ENCODE peak calls at places on chromosome 18, in four cellular contexts. One of them, this sample, is unnamed.

GRCh38 chr18:72235422-72235821 is 308.7 kb downstream of the CBLN2 start:
- DNase-seq in upper lobe of right lung: no peak
- DNase-seq in ovary: no peak
- DNase-seq in CD4-positive, alpha-beta T cell: no peak
- DNase-seq in this sample: no peak

GRCh38 chr18:24968233-24968775 is 383.7 kb downstream of the ZNF521 start:
- DNase-seq in upper lobe of right lung: no peak
- DNase-seq in ovary: no peak
- DNase-seq in CD4-positive, alpha-beta T cell: no peak
- DNase-seq in this sample: no peak

GRCh38 chr18:12597775-12598174 is 60.1 kb downstream of the SPIRE1 start:
- DNase-seq in upper lobe of right lung: peak
- DNase-seq in ovary: peak
- DNase-seq in CD4-positive, alpha-beta T cell: no peak
- DNase-seq in this sample: peak

GRCh38 chr18:6013101-6013790 is 117.9 kb upstream of the TMEM200C start:
- DNase-seq in upper lobe of right lung: no peak
- DNase-seq in ovary: no peak
- DNase-seq in CD4-positive, alpha-beta T cell: no peak
- DNase-seq in this sample: no peak

GRCh38 chr18:36334798-36335197 is 37.3 kb downstream of the FHOD3 start:
- DNase-seq in upper lobe of right lung: no peak
- DNase-seq in ovary: no peak
- DNase-seq in CD4-positive, alpha-beta T cell: no peak
- DNase-seq in this sample: no peak

GRCh38 chr18:23765931-23766330 is 76.7 kb downstream of the LAMA3 start:
- DNase-seq in upper lobe of right lung: no peak
- DNase-seq in ovary: no peak
- DNase-seq in CD4-positive, alpha-beta T cell: no peak
- DNase-seq in this sample: no peak

GRCh38 chr18:24553886-24554285 is 93.4 kb downstream of the HRH4 start:
- DNase-seq in upper lobe of right lung: no peak
- DNase-seq in ovary: no peak
- DNase-seq in CD4-positive, alpha-beta T cell: no peak
- DNase-seq in this sample: no peak

GRCh38 chr18:10727477-10727876 is 201.7 kb downstream of the NAPG start:
- DNase-seq in upper lobe of right lung: no peak
- DNase-seq in ovary: no peak
- DNase-seq in CD4-positive, alpha-beta T cell: no peak
- DNase-seq in this sample: no peak

GRCh38 chr18:45775241-45775676 is 50.2 kb upstream of the SIGLEC15 start:
- DNase-seq in upper lobe of right lung: peak
- DNase-seq in ovary: peak
- DNase-seq in CD4-positive, alpha-beta T cell: peak
- DNase-seq in this sample: peak

GRCh38 chr18:64972545-64972944 is 778.3 kb upstream of the CDH7 start:
- DNase-seq in upper lobe of right lung: no peak
- DNase-seq in ovary: no peak
- DNase-seq in CD4-positive, alpha-beta T cell: no peak
- DNase-seq in this sample: no peak

GRCh38 chr18:22872894-22873537 is 60.1 kb upstream of the RBBP8 start:
- DNase-seq in upper lobe of right lung: no peak
- DNase-seq in ovary: no peak
- DNase-seq in CD4-positive, alpha-beta T cell: no peak
- DNase-seq in this sample: no peak

GRCh38 chr18:71643822-71644221 is 900.3 kb downstream of the CBLN2 start:
- DNase-seq in upper lobe of right lung: no peak
- DNase-seq in ovary: no peak
- DNase-seq in CD4-positive, alpha-beta T cell: no peak
- DNase-seq in this sample: no peak

GRCh38 chr18:73446502-73446901 is 578.7 kb upstream of the NETO1 start:
- DNase-seq in upper lobe of right lung: no peak
- DNase-seq in ovary: no peak
- DNase-seq in CD4-positive, alpha-beta T cell: no peak
- DNase-seq in this sample: no peak

GRCh38 chr18:9849407-9849961 is 36.3 kb upstream of the TXNDC2 start:
- DNase-seq in upper lobe of right lung: peak
- DNase-seq in ovary: no peak
- DNase-seq in CD4-positive, alpha-beta T cell: no peak
- DNase-seq in this sample: no peak

GRCh38 chr18:75211721-75212625 is 1.4 kb downstream of the TSHZ1 start:
- DNase-seq in upper lobe of right lung: peak
- DNase-seq in ovary: peak
- DNase-seq in CD4-positive, alpha-beta T cell: no peak
- DNase-seq in this sample: peak

GRCh38 chr18:34911081-34911480 is 130.1 kb upstream of the MAPRE2 start:
- DNase-seq in upper lobe of right lung: no peak
- DNase-seq in ovary: no peak
- DNase-seq in CD4-positive, alpha-beta T cell: no peak
- DNase-seq in this sample: no peak

GRCh38 chr18:78612318-78612717 is 367.3 kb upstream of the SALL3 start:
- DNase-seq in upper lobe of right lung: no peak
- DNase-seq in ovary: no peak
- DNase-seq in CD4-positive, alpha-beta T cell: no peak
- DNase-seq in this sample: no peak

GRCh38 chr18:26515643-26516495 is 32.5 kb downstream of the KCTD1 start:
- DNase-seq in upper lobe of right lung: no peak
- DNase-seq in ovary: no peak
- DNase-seq in CD4-positive, alpha-beta T cell: no peak
- DNase-seq in this sample: no peak

GRCh38 chr18:25759111-25759510 is 331.3 kb downstream of the SS18 start:
- DNase-seq in upper lobe of right lung: no peak
- DNase-seq in ovary: no peak
- DNase-seq in CD4-positive, alpha-beta T cell: no peak
- DNase-seq in this sample: no peak

GRCh38 chr18:37298816-37299215 is 266.8 kb downstream of the CELF4 start:
- DNase-seq in upper lobe of right lung: no peak
- DNase-seq in ovary: no peak
- DNase-seq in CD4-positive, alpha-beta T cell: no peak
- DNase-seq in this sample: no peak

GRCh38 chr18:60027397-60027796 is 127.6 kb downstream of the PMAIP1 start:
- DNase-seq in upper lobe of right lung: no peak
- DNase-seq in ovary: no peak
- DNase-seq in CD4-positive, alpha-beta T cell: no peak
- DNase-seq in this sample: no peak

GRCh38 chr18:57083485-57083884 is 63.4 kb upstream of the BOD1L2 start:
- DNase-seq in upper lobe of right lung: no peak
- DNase-seq in ovary: no peak
- DNase-seq in CD4-positive, alpha-beta T cell: no peak
- DNase-seq in this sample: no peak

GRCh38 chr18:76256897-76257500 is 238.0 kb downstream of the ZNF516 start:
- DNase-seq in upper lobe of right lung: no peak
- DNase-seq in ovary: peak
- DNase-seq in CD4-positive, alpha-beta T cell: no peak
- DNase-seq in this sample: no peak

GRCh38 chr18:21141678-21142422 is 30.2 kb upstream of the ROCK1 start:
- DNase-seq in upper lobe of right lung: no peak
- DNase-seq in ovary: no peak
- DNase-seq in CD4-positive, alpha-beta T cell: no peak
- DNase-seq in this sample: no peak

GRCh38 chr18:830315-830901 is 18.4 kb upstream of the YES1 start:
- DNase-seq in upper lobe of right lung: no peak
- DNase-seq in ovary: no peak
- DNase-seq in CD4-positive, alpha-beta T cell: no peak
- DNase-seq in this sample: peak

GRCh38 chr18:75538727-75539126 is 111.2 kb upstream of the SMIM21 start:
- DNase-seq in upper lobe of right lung: no peak
- DNase-seq in ovary: no peak
- DNase-seq in CD4-positive, alpha-beta T cell: no peak
- DNase-seq in this sample: no peak

GRCh38 chr18:63063171-63063570 is 256.4 kb downstream of the BCL2 start:
- DNase-seq in upper lobe of right lung: no peak
- DNase-seq in ovary: no peak
- DNase-seq in CD4-positive, alpha-beta T cell: no peak
- DNase-seq in this sample: no peak

GRCh38 chr18:47992266-47992665 is 61.8 kb upstream of the SMAD2 start:
- DNase-seq in upper lobe of right lung: no peak
- DNase-seq in ovary: no peak
- DNase-seq in CD4-positive, alpha-beta T cell: no peak
- DNase-seq in this sample: no peak

GRCh38 chr18:47992903-47993302 is 62.4 kb upstream of the SMAD2 start:
- DNase-seq in upper lobe of right lung: no peak
- DNase-seq in ovary: no peak
- DNase-seq in CD4-positive, alpha-beta T cell: no peak
- DNase-seq in this sample: no peak

GRCh38 chr18:47987456-47987735 is 56.9 kb upstream of the SMAD2 start:
- DNase-seq in upper lobe of right lung: no peak
- DNase-seq in ovary: no peak
- DNase-seq in CD4-positive, alpha-beta T cell: no peak
- DNase-seq in this sample: no peak

GRCh38 chr18:47993409-47993808 is 63.0 kb upstream of the SMAD2 start:
- DNase-seq in upper lobe of right lung: no peak
- DNase-seq in ovary: no peak
- DNase-seq in CD4-positive, alpha-beta T cell: no peak
- DNase-seq in this sample: no peak

DNA sequence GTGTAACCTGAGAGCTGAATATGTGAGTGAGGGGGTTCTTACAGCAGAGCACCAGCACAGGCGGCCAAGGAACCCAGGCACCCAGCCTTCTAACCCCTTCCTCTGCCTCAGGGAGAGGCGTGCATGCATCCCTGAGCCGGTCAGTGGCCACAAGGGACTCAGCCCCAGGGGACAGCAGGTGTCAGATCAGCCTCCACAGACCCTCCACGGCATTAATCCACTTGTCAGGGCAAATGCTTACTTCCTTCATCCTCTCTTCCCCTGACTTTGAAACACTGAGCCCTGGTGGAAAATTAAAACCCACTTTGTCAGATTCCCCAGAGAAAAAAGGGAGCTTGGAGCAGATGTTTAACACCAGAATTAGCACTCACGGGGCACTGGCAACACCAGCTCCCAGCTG is 60.5 kb upstream of the SMAD2 start:
- DNase-seq in upper lobe of right lung: no peak
- DNase-seq in ovary: no peak
- DNase-seq in CD4-positive, alpha-beta T cell: no peak
- DNase-seq in this sample: no peak
- TF ChIP-seq CTCF in upper lobe of right lung: no peak
- TF ChIP-seq CTCF in ovary: no peak
- TF ChIP-seq CTCF in CD4-positive, alpha-beta T cell: no peak
- TF ChIP-seq CTCF in this sample: no peak

GRCh38 chr18:3397031-3397750 is 52.8 kb upstream of the TGIF1 start:
- DNase-seq in upper lobe of right lung: no peak
- DNase-seq in ovary: no peak
- DNase-seq in CD4-positive, alpha-beta T cell: no peak
- DNase-seq in this sample: no peak
- H3K27ac ChIP-seq in upper lobe of right lung: no peak
- H3K27ac ChIP-seq in ovary: no peak
- H3K27ac ChIP-seq in CD4-positive, alpha-beta T cell: no peak
- H3K27ac ChIP-seq in this sample: no peak

DNA sequence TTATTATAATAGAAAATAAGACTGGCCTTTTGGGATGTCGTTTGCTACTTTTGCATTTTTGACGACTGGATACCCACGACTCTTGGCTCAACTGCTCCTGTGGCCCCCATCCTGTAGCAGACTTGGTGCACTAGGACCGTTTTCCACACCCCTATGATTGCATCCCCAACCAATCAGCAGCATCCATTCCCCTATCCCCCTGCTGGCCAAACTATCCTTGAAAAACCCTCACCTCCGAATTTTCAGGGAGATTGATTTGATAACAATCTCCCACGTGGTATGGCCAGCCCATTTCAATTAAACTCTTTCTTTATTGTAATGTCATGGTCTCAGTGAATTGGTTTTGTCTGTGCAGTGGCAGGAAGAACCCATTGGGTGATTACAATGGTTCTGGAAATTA is 37.9 kb upstream of the TTR start:
- DNase-seq in upper lobe of right lung: no peak
- DNase-seq in ovary: no peak
- DNase-seq in CD4-positive, alpha-beta T cell: no peak
- DNase-seq in this sample: no peak
- TF ChIP-seq CTCF in upper lobe of right lung: no peak
- TF ChIP-seq CTCF in ovary: no peak
- TF ChIP-seq CTCF in CD4-positive, alpha-beta T cell: no peak
- TF ChIP-seq CTCF in this sample: no peak

GRCh38 chr18:47373465-47373864 is 122.0 kb upstream of the SKOR2 start:
- DNase-seq in upper lobe of right lung: no peak
- DNase-seq in ovary: no peak
- DNase-seq in CD4-positive, alpha-beta T cell: no peak
- DNase-seq in this sample: no peak
- H3K27ac ChIP-seq in upper lobe of right lung: no peak
- H3K27ac ChIP-seq in ovary: no peak
- H3K27ac ChIP-seq in CD4-positive, alpha-beta T cell: no peak
- H3K27ac ChIP-seq in this sample: no peak

DNA sequence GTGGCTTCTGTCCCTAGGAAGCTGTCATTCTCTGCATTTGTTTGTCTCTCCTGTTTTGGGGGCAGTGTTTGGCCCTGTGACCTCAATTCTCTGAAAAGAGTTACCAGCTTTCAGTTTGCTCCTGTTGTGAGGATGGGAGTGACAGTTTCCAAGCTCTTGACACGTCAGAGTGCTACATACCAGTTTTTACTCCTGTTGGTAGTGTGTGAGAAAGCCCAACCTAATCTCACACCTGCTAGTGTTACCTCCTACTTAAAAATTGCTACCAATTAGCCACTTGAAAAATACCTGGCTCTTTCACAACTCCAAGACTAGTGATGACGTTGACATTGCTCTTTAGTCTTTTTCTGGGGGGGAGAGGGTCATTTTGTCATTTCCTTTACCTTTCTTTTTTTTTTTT is 14.1 kb downstream of the SKA1 start:
- DNase-seq in upper lobe of right lung: no peak
- DNase-seq in ovary: no peak
- DNase-seq in CD4-positive, alpha-beta T cell: no peak
- DNase-seq in this sample: no peak
- TF ChIP-seq CTCF in upper lobe of right lung: no peak
- TF ChIP-seq CTCF in ovary: no peak
- TF ChIP-seq CTCF in CD4-positive, alpha-beta T cell: no peak
- TF ChIP-seq CTCF in this sample: no peak